ENCODE peak calls at places on chromosomes 12 and 14, in seven cellular contexts. M, P, X, V, S, K and Z are unnamed samples.

GRCh38 chr14:101064121-101064661 is 160.7 kb upstream of the RTL1 start:
- DNase-seq in M (no peak), P (no peak), X (no peak), V (no peak), S (no peak), K (no peak), Z (peak)

GRCh38 chr12:110059651-110060000 is 11.3 kb upstream of the C12orf76 start:
- DNase-seq in M (no peak), P (no peak), X (no peak), V (no peak), S (no peak), K (no peak), Z (no peak)

GRCh38 chr12:98453070-98453469 is 62.3 kb upstream of the TMPO start:
- DNase-seq in M (no peak), P (no peak), X (no peak), V (no peak), S (no peak), K (no peak), Z (no peak)

GRCh38 chr12:75823475-75823874 is 208.1 kb downstream of the PHLDA1 start:
- DNase-seq in M (no peak), P (no peak), X (no peak), V (no peak), S (no peak), K (no peak), Z (no peak)

GRCh38 chr12:81759215-81759991 is at the start of gene PPFIA2:
- DNase-seq in M (peak), P (no peak), X (no peak), V (peak), S (no peak), K (peak), Z (no peak)

GRCh38 chr12:14326699-14327098 is 38.8 kb upstream of the ATF7IP start:
- DNase-seq in M (no peak), P (no peak), X (no peak), V (no peak), S (no peak), K (no peak), Z (no peak)

GRCh38 chr12:124738636-124739467 is 124.8 kb downstream of the SCARB1 start:
- DNase-seq in M (no peak), P (no peak), X (no peak), V (no peak), S (no peak), K (no peak), Z (no peak)

GRCh38 chr12:108559748-108560147 is 1.2 kb downstream of the SART3 start:
- DNase-seq in M (no peak), P (no peak), X (no peak), V (no peak), S (no peak), K (no peak), Z (no peak)

GRCh38 chr12:110175201-110175600 is 51.0 kb downstream of the IFT81 start:
- DNase-seq in M (no peak), P (no peak), X (no peak), V (no peak), S (no peak), K (no peak), Z (no peak)

GRCh38 chr12:77402726-77403125 is 337.4 kb upstream of the E2F7 start:
- DNase-seq in M (no peak), P (no peak), X (no peak), V (no peak), S (no peak), K (no peak), Z (no peak)

GRCh38 chr12:95784286-95784685 is 6.3 kb downstream of the NTN4 start:
- DNase-seq in M (no peak), P (no peak), X (no peak), V (no peak), S (no peak), K (no peak), Z (no peak)

GRCh38 chr12:117875652-117876491 is 92.9 kb downstream of the KSR2 start:
- DNase-seq in M (peak), P (peak), X (peak), V (peak), S (no peak), K (no peak), Z (peak)

GRCh38 chr12:62715086-62715786 is 219.7 kb downstream of the PPM1H start:
- DNase-seq in M (no peak), P (no peak), X (no peak), V (no peak), S (no peak), K (no peak), Z (no peak)

GRCh38 chr12:111222520-111222919 is 146.4 kb downstream of the PHETA1 start:
- DNase-seq in M (no peak), P (no peak), X (no peak), V (no peak), S (no peak), K (no peak), Z (no peak)

GRCh38 chr12:102811125-102811737 is 105.8 kb downstream of the PAH start:
- DNase-seq in M (no peak), P (no peak), X (no peak), V (peak), S (no peak), K (no peak), Z (peak)

GRCh38 chr12:93785262-93786010 is 108.3 kb downstream of the CRADD start:
- DNase-seq in M (no peak), P (peak), X (peak), V (peak), S (no peak), K (peak), Z (no peak)

GRCh38 chr12:52041695-52042123 is 9.5 kb upstream of the NR4A1 start:
- DNase-seq in M (peak), P (peak), X (no peak), V (peak), S (no peak), K (peak), Z (no peak)

GRCh38 chr14:61479746-61480502 is 158.5 kb downstream of the PRKCH start:
- DNase-seq in M (no peak), P (no peak), X (no peak), V (no peak), S (no peak), K (no peak), Z (no peak)

GRCh38 chr14:50012644-50013043 is 103.7 kb downstream of the VCPKMT start:
- DNase-seq in M (no peak), P (no peak), X (no peak), V (no peak), S (no peak), K (no peak), Z (no peak)